ENCODE peak calls at places on chromosomes 7 and 10, in ten cellular contexts. One of them, this sample, is unnamed.

GRCh38 chr7:91013078-91013477 is 251.2 kb upstream of the FZD1 start:
- DNase-seq in GM13977: no peak
- DNase-seq in HFF-Myc: no peak
- DNase-seq in endothelial cell of umbilical vein: no peak
- DNase-seq in activated CD8-positive, alpha-beta T cell treated with anti-CD3 and anti-CD28 coated beads for 36 hours: no peak
- DNase-seq in H9: no peak
- DNase-seq in sigmoid colon: no peak
- DNase-seq in RWPE1: no peak
- DNase-seq in foreskin fibroblast: no peak
- DNase-seq in right lobe of liver: no peak
- DNase-seq in this sample: no peak

GRCh38 chr7:5218564-5219360 is 28.7 kb downstream of the WIPI2 start:
- DNase-seq in GM13977: peak; percentile 87
- DNase-seq in HFF-Myc: no peak
- DNase-seq in endothelial cell of umbilical vein: peak; percentile 59
- DNase-seq in activated CD8-positive, alpha-beta T cell treated with anti-CD3 and anti-CD28 coated beads for 36 hours: no peak
- DNase-seq in H9: no peak
- DNase-seq in sigmoid colon: peak; percentile 57
- DNase-seq in RWPE1: no peak
- DNase-seq in foreskin fibroblast: no peak
- DNase-seq in right lobe of liver: no peak
- DNase-seq in this sample: no peak

GRCh38 chr7:44629825-44630580 is 23.6 kb downstream of the OGDH start:
- DNase-seq in GM13977: peak; percentile 23
- DNase-seq in HFF-Myc: no peak
- DNase-seq in endothelial cell of umbilical vein: no peak
- DNase-seq in activated CD8-positive, alpha-beta T cell treated with anti-CD3 and anti-CD28 coated beads for 36 hours: no peak
- DNase-seq in H9: no peak
- DNase-seq in sigmoid colon: no peak
- DNase-seq in RWPE1: no peak
- DNase-seq in foreskin fibroblast: no peak
- DNase-seq in right lobe of liver: no peak
- DNase-seq in this sample: no peak

GRCh38 chr7:113144839-113145238 is 26.5 kb upstream of the SMIM30 start:
- DNase-seq in GM13977: no peak
- DNase-seq in HFF-Myc: no peak
- DNase-seq in endothelial cell of umbilical vein: no peak
- DNase-seq in activated CD8-positive, alpha-beta T cell treated with anti-CD3 and anti-CD28 coated beads for 36 hours: no peak
- DNase-seq in H9: no peak
- DNase-seq in sigmoid colon: no peak
- DNase-seq in RWPE1: no peak
- DNase-seq in foreskin fibroblast: no peak
- DNase-seq in right lobe of liver: no peak
- DNase-seq in this sample: no peak

GRCh38 chr7:77469927-77470326 is 53.8 kb upstream of the GSAP start:
- DNase-seq in GM13977: no peak
- DNase-seq in HFF-Myc: no peak
- DNase-seq in endothelial cell of umbilical vein: no peak
- DNase-seq in activated CD8-positive, alpha-beta T cell treated with anti-CD3 and anti-CD28 coated beads for 36 hours: no peak
- DNase-seq in H9: no peak
- DNase-seq in sigmoid colon: no peak
- DNase-seq in RWPE1: no peak
- DNase-seq in foreskin fibroblast: no peak
- DNase-seq in right lobe of liver: no peak
- DNase-seq in this sample: no peak

GRCh38 chr7:155867280-155867679 is 55.0 kb upstream of the SHH start:
- DNase-seq in GM13977: no peak
- DNase-seq in HFF-Myc: no peak
- DNase-seq in endothelial cell of umbilical vein: no peak
- DNase-seq in activated CD8-positive, alpha-beta T cell treated with anti-CD3 and anti-CD28 coated beads for 36 hours: no peak
- DNase-seq in H9: no peak
- DNase-seq in sigmoid colon: no peak
- DNase-seq in RWPE1: no peak
- DNase-seq in foreskin fibroblast: no peak
- DNase-seq in right lobe of liver: no peak
- DNase-seq in this sample: no peak

GRCh38 chr10:11180228-11180627 is 162.6 kb downstream of the CELF2 start:
- DNase-seq in GM13977: no peak
- DNase-seq in HFF-Myc: no peak
- DNase-seq in endothelial cell of umbilical vein: no peak
- DNase-seq in activated CD8-positive, alpha-beta T cell treated with anti-CD3 and anti-CD28 coated beads for 36 hours: peak; percentile 86
- DNase-seq in H9: no peak
- DNase-seq in sigmoid colon: no peak
- DNase-seq in RWPE1: no peak
- DNase-seq in foreskin fibroblast: no peak
- DNase-seq in right lobe of liver: no peak
- DNase-seq in this sample: no peak

GRCh38 chr10:131692176-131692575 is 208.6 kb upstream of the PPP2R2D start:
- DNase-seq in GM13977: no peak
- DNase-seq in HFF-Myc: no peak
- DNase-seq in endothelial cell of umbilical vein: no peak
- DNase-seq in activated CD8-positive, alpha-beta T cell treated with anti-CD3 and anti-CD28 coated beads for 36 hours: no peak
- DNase-seq in H9: no peak
- DNase-seq in sigmoid colon: no peak
- DNase-seq in RWPE1: no peak
- DNase-seq in foreskin fibroblast: no peak
- DNase-seq in right lobe of liver: no peak
- DNase-seq in this sample: no peak

GRCh38 chr10:120979435-120980315 is 128.5 kb downstream of the WDR11 start:
- DNase-seq in GM13977: no peak
- DNase-seq in HFF-Myc: no peak
- DNase-seq in endothelial cell of umbilical vein: peak; percentile 11
- DNase-seq in activated CD8-positive, alpha-beta T cell treated with anti-CD3 and anti-CD28 coated beads for 36 hours: peak; percentile 37
- DNase-seq in H9: peak; percentile 81
- DNase-seq in sigmoid colon: no peak
- DNase-seq in RWPE1: peak; percentile 66
- DNase-seq in foreskin fibroblast: peak; percentile 1
- DNase-seq in right lobe of liver: no peak
- DNase-seq in this sample: peak; percentile 82

GRCh38 chr10:112952282-112952991 is 2.4 kb downstream of the TCF7L2 start:
- DNase-seq in GM13977: no peak
- DNase-seq in HFF-Myc: no peak
- DNase-seq in endothelial cell of umbilical vein: no peak
- DNase-seq in activated CD8-positive, alpha-beta T cell treated with anti-CD3 and anti-CD28 coated beads for 36 hours: no peak
- DNase-seq in H9: no peak
- DNase-seq in sigmoid colon: peak; percentile 64
- DNase-seq in RWPE1: no peak
- DNase-seq in foreskin fibroblast: peak; percentile 58
- DNase-seq in right lobe of liver: no peak
- DNase-seq in this sample: no peak

GRCh38 chr10:60913657-60914056 is 30.3 kb downstream of the RHOBTB1 start:
- DNase-seq in GM13977: no peak
- DNase-seq in HFF-Myc: no peak
- DNase-seq in endothelial cell of umbilical vein: no peak
- DNase-seq in activated CD8-positive, alpha-beta T cell treated with anti-CD3 and anti-CD28 coated beads for 36 hours: no peak
- DNase-seq in H9: no peak
- DNase-seq in sigmoid colon: no peak
- DNase-seq in RWPE1: no peak
- DNase-seq in foreskin fibroblast: no peak
- DNase-seq in right lobe of liver: no peak
- DNase-seq in this sample: no peak

GRCh38 chr10:35387768-35388167 is 51.5 kb downstream of the CCNY start:
- DNase-seq in GM13977: no peak
- DNase-seq in HFF-Myc: no peak
- DNase-seq in endothelial cell of umbilical vein: peak; percentile 67
- DNase-seq in activated CD8-positive, alpha-beta T cell treated with anti-CD3 and anti-CD28 coated beads for 36 hours: no peak
- DNase-seq in H9: no peak
- DNase-seq in sigmoid colon: no peak
- DNase-seq in RWPE1: peak; percentile 41
- DNase-seq in foreskin fibroblast: peak; percentile 65
- DNase-seq in right lobe of liver: no peak
- DNase-seq in this sample: no peak

GRCh38 chr10:77501152-77501845 is 136.3 kb downstream of the KCNMA1 start:
- DNase-seq in GM13977: no peak
- DNase-seq in HFF-Myc: no peak
- DNase-seq in endothelial cell of umbilical vein: no peak
- DNase-seq in activated CD8-positive, alpha-beta T cell treated with anti-CD3 and anti-CD28 coated beads for 36 hours: peak; percentile 31
- DNase-seq in H9: no peak
- DNase-seq in sigmoid colon: peak; percentile 70
- DNase-seq in RWPE1: peak; percentile 59
- DNase-seq in foreskin fibroblast: peak; percentile 98
- DNase-seq in right lobe of liver: no peak
- DNase-seq in this sample: no peak

GRCh38 chr10:7998831-7999230 is 55.7 kb upstream of the GATA3 start:
- DNase-seq in GM13977: no peak
- DNase-seq in HFF-Myc: no peak
- DNase-seq in endothelial cell of umbilical vein: peak; percentile 30
- DNase-seq in activated CD8-positive, alpha-beta T cell treated with anti-CD3 and anti-CD28 coated beads for 36 hours: no peak
- DNase-seq in H9: no peak
- DNase-seq in sigmoid colon: no peak
- DNase-seq in RWPE1: peak; percentile 3
- DNase-seq in foreskin fibroblast: no peak
- DNase-seq in right lobe of liver: no peak
- DNase-seq in this sample: no peak
- TF ChIP-seq CTCF in GM13977: no peak
- TF ChIP-seq CTCF in HFF-Myc: no peak
- TF ChIP-seq CTCF in endothelial cell of umbilical vein: no peak
- TF ChIP-seq CTCF in activated CD8-positive, alpha-beta T cell treated with anti-CD3 and anti-CD28 coated beads for 36 hours: no peak
- TF ChIP-seq CTCF in H9: no peak
- TF ChIP-seq CTCF in sigmoid colon: no peak
- TF ChIP-seq CTCF in RWPE1: no peak
- TF ChIP-seq CTCF in foreskin fibroblast: no peak
- TF ChIP-seq CTCF in right lobe of liver: no peak
- TF ChIP-seq CTCF in this sample: no peak

GRCh38 chr10:88898727-88899126 is 18.7 kb downstream of the STAMBPL1 start:
- DNase-seq in GM13977: no peak
- DNase-seq in HFF-Myc: no peak
- DNase-seq in endothelial cell of umbilical vein: no peak
- DNase-seq in activated CD8-positive, alpha-beta T cell treated with anti-CD3 and anti-CD28 coated beads for 36 hours: no peak
- DNase-seq in H9: no peak
- DNase-seq in sigmoid colon: no peak
- DNase-seq in RWPE1: no peak
- DNase-seq in foreskin fibroblast: no peak
- DNase-seq in right lobe of liver: no peak
- DNase-seq in this sample: no peak
- TF ChIP-seq CTCF in GM13977: no peak
- TF ChIP-seq CTCF in HFF-Myc: no peak
- TF ChIP-seq CTCF in endothelial cell of umbilical vein: no peak
- TF ChIP-seq CTCF in activated CD8-positive, alpha-beta T cell treated with anti-CD3 and anti-CD28 coated beads for 36 hours: no peak
- TF ChIP-seq CTCF in H9: no peak
- TF ChIP-seq CTCF in sigmoid colon: no peak
- TF ChIP-seq CTCF in RWPE1: no peak
- TF ChIP-seq CTCF in foreskin fibroblast: no peak
- TF ChIP-seq CTCF in right lobe of liver: no peak
- TF ChIP-seq CTCF in this sample: no peak

DNA sequence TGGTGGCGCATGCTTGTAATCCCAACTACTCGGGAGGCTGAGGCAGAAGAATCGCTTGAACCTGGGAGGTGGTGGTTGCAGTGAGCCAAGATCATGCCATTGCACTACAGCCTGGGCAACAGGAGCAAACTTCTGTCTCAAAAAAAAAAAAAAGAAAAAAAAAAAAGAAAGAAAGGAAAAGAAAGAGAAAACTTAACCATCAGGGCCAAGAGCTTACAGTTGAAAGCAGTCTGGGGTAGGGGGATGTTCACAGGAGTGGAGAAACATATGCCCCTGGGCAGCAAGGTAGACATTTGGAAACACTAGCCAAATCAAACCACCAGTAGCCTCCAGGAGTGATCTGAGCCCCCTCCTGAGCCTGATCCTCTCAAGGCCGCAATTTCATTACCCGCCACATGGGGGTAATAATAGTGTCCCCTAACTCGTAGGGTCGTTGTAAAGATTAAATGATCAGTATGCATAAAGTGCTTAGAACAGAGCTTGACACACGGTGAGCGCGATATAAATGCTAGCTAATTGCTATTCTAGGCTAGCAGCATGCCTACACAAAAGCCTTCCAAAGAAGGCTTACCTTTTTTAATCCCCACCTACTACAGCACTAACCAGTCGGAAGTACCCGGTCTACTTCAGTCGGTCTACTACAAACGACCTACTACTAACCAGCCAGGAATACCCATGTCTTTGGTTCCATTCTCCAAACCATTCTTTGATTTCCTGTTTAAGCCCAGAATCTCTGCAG is 274.3 kb upstream of the NEBL start:
- DNase-seq in GM13977: no peak
- DNase-seq in HFF-Myc: no peak
- DNase-seq in endothelial cell of umbilical vein: no peak
- DNase-seq in activated CD8-positive, alpha-beta T cell treated with anti-CD3 and anti-CD28 coated beads for 36 hours: peak; percentile 29
- DNase-seq in H9: peak; percentile 45
- DNase-seq in sigmoid colon: no peak
- DNase-seq in RWPE1: no peak
- DNase-seq in foreskin fibroblast: no peak
- DNase-seq in right lobe of liver: no peak
- DNase-seq in this sample: no peak
- TF ChIP-seq CTCF in GM13977: no peak
- TF ChIP-seq CTCF in HFF-Myc: peak; percentile 37
- TF ChIP-seq CTCF in endothelial cell of umbilical vein: peak; percentile 33
- TF ChIP-seq CTCF in activated CD8-positive, alpha-beta T cell treated with anti-CD3 and anti-CD28 coated beads for 36 hours: peak; percentile 54
- TF ChIP-seq CTCF in H9: peak; percentile 70
- TF ChIP-seq CTCF in sigmoid colon: no peak
- TF ChIP-seq CTCF in RWPE1: no peak
- TF ChIP-seq CTCF in foreskin fibroblast: peak; percentile 3
- TF ChIP-seq CTCF in right lobe of liver: no peak
- TF ChIP-seq CTCF in this sample: peak; percentile 71

GRCh38 chr7:17298102-17298839 is at the start of gene AHR:
- DNase-seq in GM13977: peak; percentile 90
- DNase-seq in HFF-Myc: peak; percentile 71
- DNase-seq in endothelial cell of umbilical vein: peak; percentile 89
- DNase-seq in activated CD8-positive, alpha-beta T cell treated with anti-CD3 and anti-CD28 coated beads for 36 hours: peak; percentile 97
- DNase-seq in H9: peak; percentile 90
- DNase-seq in sigmoid colon: peak; percentile 98
- DNase-seq in RWPE1: peak; percentile 96
- DNase-seq in foreskin fibroblast: peak; percentile 98
- DNase-seq in right lobe of liver: peak; percentile 92
- DNase-seq in this sample: peak; percentile 80

GRCh38 chr7:17297243-17297642 is 1.2 kb upstream of the AHR start:
- DNase-seq in GM13977: no peak
- DNase-seq in HFF-Myc: no peak
- DNase-seq in endothelial cell of umbilical vein: peak; percentile 6
- DNase-seq in activated CD8-positive, alpha-beta T cell treated with anti-CD3 and anti-CD28 coated beads for 36 hours: no peak
- DNase-seq in H9: no peak
- DNase-seq in sigmoid colon: no peak
- DNase-seq in RWPE1: no peak
- DNase-seq in foreskin fibroblast: no peak
- DNase-seq in right lobe of liver: no peak
- DNase-seq in this sample: no peak

GRCh38 chr7:17289074-17289665 is 9.3 kb upstream of the AHR start:
- DNase-seq in GM13977: no peak
- DNase-seq in HFF-Myc: no peak
- DNase-seq in endothelial cell of umbilical vein: peak; percentile 83
- DNase-seq in activated CD8-positive, alpha-beta T cell treated with anti-CD3 and anti-CD28 coated beads for 36 hours: no peak
- DNase-seq in H9: no peak
- DNase-seq in sigmoid colon: no peak
- DNase-seq in RWPE1: no peak
- DNase-seq in foreskin fibroblast: peak; percentile 51
- DNase-seq in right lobe of liver: peak; percentile 48
- DNase-seq in this sample: no peak

DNA sequence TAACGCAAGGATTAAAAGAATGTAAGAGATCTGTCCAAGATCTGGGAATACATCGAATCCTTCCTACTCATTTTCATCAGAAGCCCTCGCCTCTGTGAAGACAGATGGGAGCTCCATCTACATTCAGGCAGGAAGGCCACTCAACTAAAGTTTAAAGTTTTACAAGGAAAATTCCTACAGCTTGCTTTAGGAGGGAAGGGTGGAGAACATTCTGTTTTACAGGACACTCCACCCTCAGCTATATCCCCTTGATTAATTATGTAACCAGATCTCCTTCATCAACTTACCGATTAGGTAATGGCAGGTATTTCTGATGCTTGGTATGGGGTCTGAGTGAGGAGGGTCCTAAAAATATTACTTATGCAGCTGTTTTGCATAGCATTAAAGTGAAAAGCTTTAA is 5.6 kb upstream of the AHR start:
- DNase-seq in GM13977: no peak
- DNase-seq in HFF-Myc: no peak
- DNase-seq in endothelial cell of umbilical vein: no peak
- DNase-seq in activated CD8-positive, alpha-beta T cell treated with anti-CD3 and anti-CD28 coated beads for 36 hours: no peak
- DNase-seq in H9: no peak
- DNase-seq in sigmoid colon: no peak
- DNase-seq in RWPE1: no peak
- DNase-seq in foreskin fibroblast: no peak
- DNase-seq in right lobe of liver: no peak
- DNase-seq in this sample: no peak
- TF ChIP-seq CTCF in GM13977: no peak
- TF ChIP-seq CTCF in HFF-Myc: no peak
- TF ChIP-seq CTCF in endothelial cell of umbilical vein: no peak
- TF ChIP-seq CTCF in activated CD8-positive, alpha-beta T cell treated with anti-CD3 and anti-CD28 coated beads for 36 hours: no peak
- TF ChIP-seq CTCF in H9: no peak
- TF ChIP-seq CTCF in sigmoid colon: no peak
- TF ChIP-seq CTCF in RWPE1: no peak
- TF ChIP-seq CTCF in foreskin fibroblast: no peak
- TF ChIP-seq CTCF in right lobe of liver: no peak
- TF ChIP-seq CTCF in this sample: no peak

This sample was measured in type B pancreatic cell.